ENCODE peak calls at places on chromosome 6, in nine cellular contexts. B is effector memory CD4-positive, alpha-beta T cell; D is NCI-H2029; H is GOT3; N is effector CD4-positive, alpha-beta T cell; M is lower lobe of right lung; S is activated naive CD4-positive, alpha-beta T cell; J is EL; C is ovary. T is an unnamed sample.

GRCh38 chr6:108838101-108838717 is 10.0 kb upstream of the ARMC2 start:
- DNase-seq in B (no peak), D (no peak), H (no peak), N (no peak), M (peak), S (no peak), J (no peak), C (no peak), T (no peak)

GRCh38 chr6:170050591-170051041 is 240.3 kb downstream of the DLL1 start:
- DNase-seq in B (no peak), D (no peak), H (no peak), N (no peak), M (peak), S (no peak), J (no peak), C (peak), T (peak)

GRCh38 chr6:16670183-16670582 is 91.1 kb downstream of the ATXN1 start:
- DNase-seq in B (no peak), D (no peak), H (no peak), N (no peak), M (peak), S (no peak), J (no peak), C (no peak), T (peak)

GRCh38 chr6:168376811-168377480 is 57.4 kb upstream of the DACT2 start:
- DNase-seq in B (no peak), D (no peak), H (no peak), N (no peak), M (peak), S (no peak), J (no peak), C (peak), T (peak)

GRCh38 chr6:56677559-56677958 is 34.9 kb upstream of the DST start:
- DNase-seq in B (no peak), D (no peak), H (no peak), N (no peak), M (no peak), S (no peak), J (peak), C (no peak), T (no peak)

GRCh38 chr6:39156763-39157162 is 41.8 kb upstream of the SAYSD1 start:
- DNase-seq in B (no peak), D (no peak), H (no peak), N (no peak), M (no peak), S (no peak), J (no peak), C (no peak), T (no peak)

GRCh38 chr6:21500894-21501293 is 92.7 kb upstream of the SOX4 start:
- DNase-seq in B (no peak), D (peak), H (no peak), N (no peak), M (no peak), S (no peak), J (no peak), C (no peak), T (no peak)

GRCh38 chr6:116611020-116611419 is 5.3 kb upstream of the RSPH4A start:
- DNase-seq in B (no peak), D (no peak), H (no peak), N (no peak), M (no peak), S (no peak), J (no peak), C (no peak), T (no peak)

GRCh38 chr6:125558907-125559306 is 190.5 kb upstream of the HEY2 start:
- DNase-seq in B (no peak), D (no peak), H (no peak), N (no peak), M (no peak), S (no peak), J (no peak), C (no peak), T (no peak)

GRCh38 chr6:85574932-85575598 is 18.6 kb downstream of the SNX14 start:
- DNase-seq in B (no peak), D (no peak), H (no peak), N (no peak), M (no peak), S (no peak), J (peak), C (no peak), T (no peak)

GRCh38 chr6:3797231-3798200 is 46.0 kb upstream of the PXDC1 start:
- DNase-seq in B (no peak), D (peak), H (no peak), N (no peak), M (no peak), S (no peak), J (peak), C (no peak), T (no peak)

GRCh38 chr6:41894366-41895299 is 542 bp downstream of the USP49 start:
- DNase-seq in B (no peak), D (peak), H (no peak), N (no peak), M (no peak), S (no peak), J (peak), C (no peak), T (no peak)

GRCh38 chr6:3390698-3391097 is 66.2 kb downstream of the SLC22A23 start:
- DNase-seq in B (no peak), D (no peak), H (peak), N (no peak), M (no peak), S (no peak), J (peak), C (no peak), T (peak)

GRCh38 chr6:135183532-135184440 is 2.7 kb downstream of the MYB start:
- DNase-seq in B (peak), D (peak), H (no peak), N (peak), M (peak), S (peak), J (peak), C (no peak), T (peak)

GRCh38 chr6:105363100-105363754 is 39.7 kb downstream of the PREP start:
- DNase-seq in B (no peak), D (peak), H (no peak), N (no peak), M (no peak), S (no peak), J (peak), C (no peak), T (no peak)

GRCh38 chr6:89134723-89135122 is 11.1 kb upstream of the PM20D2 start:
- DNase-seq in B (no peak), D (no peak), H (no peak), N (no peak), M (no peak), S (no peak), J (no peak), C (no peak), T (no peak)

GRCh38 chr6:28742668-28743270 is 181.0 kb downstream of the TRIM27 start:
- DNase-seq in B (no peak), D (no peak), H (no peak), N (no peak), M (no peak), S (no peak), J (peak), C (no peak), T (no peak)

GRCh38 chr6:146345582-146345981 is 198.1 kb upstream of the RAB32 start:
- DNase-seq in B (no peak), D (no peak), H (no peak), N (no peak), M (no peak), S (no peak), J (no peak), C (no peak), T (no peak)

GRCh38 chr6:136034422-136034821 is 182.9 kb downstream of the PDE7B start:
- DNase-seq in B (no peak), D (no peak), H (no peak), N (no peak), M (no peak), S (no peak), J (no peak), C (no peak), T (no peak)

GRCh38 chr6:67640462-67640861 is 994.6 kb upstream of the ADGRB3 start:
- DNase-seq in B (no peak), D (no peak), H (no peak), N (no peak), M (no peak), S (no peak), J (no peak), C (no peak), T (no peak)

GRCh38 chr6:44016131-44016870 is 111.0 kb downstream of the MRPL14 start:
- DNase-seq in B (no peak), D (no peak), H (no peak), N (no peak), M (no peak), S (no peak), J (peak), C (no peak), T (no peak)